ENCODE peak calls at places on chromosome 12, in six cellular contexts. E, K, H, T, D and Z are unnamed samples.

GRCh38 chr12:121955258-121956040 is 37.1 kb downstream of the CFAP251 start:
- DNase-seq in E (no peak), K (no peak), H (peak; percentile 25), T (no peak), D (no peak), Z (no peak)

GRCh38 chr12:12350868-12351463 is 924 bp upstream of the MANSC1 start:
- DNase-seq in E (no peak), K (no peak), H (no peak), T (no peak), D (no peak), Z (no peak)

GRCh38 chr12:89949457-89950195 is 241.0 kb upstream of the ATP2B1 start:
- DNase-seq in E (peak; percentile 7), K (peak; percentile 13), H (peak; percentile 57), T (no peak), D (peak; percentile 6), Z (peak; percentile 13)

GRCh38 chr12:21073822-21074460 is 57.1 kb upstream of the SLCO1B1 start:
- DNase-seq in E (no peak), K (no peak), H (peak; percentile 92), T (no peak), D (no peak), Z (no peak)

GRCh38 chr12:69610126-69610525 is 581 bp downstream of the LRRC10 start:
- DNase-seq in E (no peak), K (no peak), H (no peak), T (no peak), D (no peak), Z (no peak)

GRCh38 chr12:106189341-106189740 is 50.6 kb upstream of the NUAK1 start:
- DNase-seq in E (no peak), K (no peak), H (no peak), T (no peak), D (no peak), Z (no peak)

GRCh38 chr12:64186789-64187188 is 35.3 kb downstream of the KICS2 start:
- DNase-seq in E (no peak), K (no peak), H (peak; percentile 31), T (no peak), D (no peak), Z (no peak)

GRCh38 chr12:69837191-69838085 is 12.4 kb downstream of the MYRFL start:
- DNase-seq in E (no peak), K (no peak), H (no peak), T (no peak), D (no peak), Z (no peak)

GRCh38 chr12:118355838-118356237 is 16.9 kb downstream of the TAOK3 start:
- DNase-seq in E (no peak), K (no peak), H (no peak), T (no peak), D (no peak), Z (no peak)